ENCODE peak calls at places on chromosome 10, in nine cellular contexts. X is adipocyte; E is stimulated activated CD4-positive, alpha-beta T cell treated with anti-CD3 and anti-CD28 coated beads, Interleukin-2, amount 100 ng/mL, for 24 hours; J is aorta; G is non-pigmented ciliary epithelial cell; Z is COR-L47; C is prostate gland; P is activated T-cell treated with anti-CD3 and anti-CD28 coated beads for 1 hour; H is brain microvascular endothelial cell. D is an unnamed sample.

GRCh38 chr10:61789031-61789430 is 112.5 kb upstream of the ARID5B start:
- DNase-seq in J (no peak), H (no peak), G (no peak), E (no peak), P (no peak), Z (no peak), C (no peak), X (no peak), D (no peak)

GRCh38 chr10:95229724-95230627 is 35.9 kb downstream of the ACSM6 start:
- DNase-seq in G (peak), P (no peak), X (peak), Z (no peak), H (peak), C (no peak), E (no peak), J (no peak), D (no peak)

GRCh38 chr10:93180402-93181040 is 106.8 kb downstream of the CYP26A1 start:
- DNase-seq in H (no peak), Z (no peak), X (no peak), G (no peak), P (no peak), J (peak), C (no peak), E (no peak), D (peak)

GRCh38 chr10:122567056-122567660 is 6.6 kb downstream of the DMBT1 start:
- DNase-seq in H (peak), J (no peak), Z (no peak), C (no peak), E (peak), X (peak), G (no peak), P (no peak), D (no peak)

GRCh38 chr10:6607187-6607586 is 27.1 kb upstream of the PRKCQ start:
- DNase-seq in G (no peak), H (no peak), P (no peak), X (no peak), J (no peak), E (peak), C (no peak), Z (no peak), D (no peak)

GRCh38 chr10:93437000-93437945 is 44.9 kb downstream of the MYOF start:
- DNase-seq in J (peak), E (no peak), G (peak), Z (no peak), P (no peak), H (peak), C (peak), X (peak), D (peak)

GRCh38 chr10:84298077-84298476 is 30.3 kb upstream of the CCSER2 start:
- DNase-seq in J (no peak), P (no peak), H (no peak), X (no peak), C (no peak), G (no peak), E (no peak), Z (no peak), D (no peak)

GRCh38 chr10:29883231-29883630 is 176.2 kb downstream of the JCAD start:
- DNase-seq in H (no peak), G (no peak), E (no peak), P (no peak), J (no peak), X (no peak), Z (no peak), C (no peak), D (no peak)

GRCh38 chr10:84493951-84494848 is 165.8 kb downstream of the CCSER2 start:
- DNase-seq in J (no peak), G (no peak), Z (no peak), C (no peak), X (peak), E (no peak), P (no peak), H (peak), D (no peak)

GRCh38 chr10:78953124-78954008 is 115.4 kb upstream of the ZMIZ1 start:
- DNase-seq in J (peak), X (no peak), Z (no peak), C (no peak), G (no peak), H (no peak), E (no peak), P (no peak), D (no peak)

GRCh38 chr10:30231071-30231652 is 117.9 kb downstream of the MTPAP start:
- DNase-seq in P (no peak), C (no peak), E (no peak), G (no peak), J (no peak), X (no peak), Z (no peak), H (no peak), D (no peak)

GRCh38 chr10:76581685-76582084 is 1055.9 kb downstream of the KCNMA1 start:
- DNase-seq in E (no peak), H (no peak), Z (no peak), P (no peak), J (no peak), G (no peak), C (no peak), X (no peak), D (no peak)

GRCh38 chr10:120077707-120078492 is 185.4 kb downstream of the SEC23IP start:
- DNase-seq in G (no peak), P (no peak), J (no peak), X (no peak), C (no peak), H (no peak), Z (peak), E (no peak), D (no peak)

GRCh38 chr10:16717617-16718395 is 99.4 kb downstream of the RSU1 start:
- DNase-seq in H (peak), C (no peak), X (peak), J (no peak), G (peak), E (no peak), P (no peak), Z (no peak), D (no peak)

GRCh38 chr10:528173-529165 is 161.0 kb downstream of the DIP2C start:
- DNase-seq in G (no peak), C (no peak), J (no peak), Z (no peak), H (no peak), X (no peak), E (no peak), P (no peak), D (no peak)

GRCh38 chr10:119535837-119536507 is 6.5 kb downstream of the RGS10 start:
- DNase-seq in C (no peak), X (no peak), E (no peak), G (no peak), Z (no peak), P (no peak), H (no peak), J (no peak), D (no peak)

GRCh38 chr10:86687750-86688149 is 19.4 kb downstream of the LDB3 start:
- DNase-seq in G (peak), X (peak), E (no peak), J (no peak), Z (no peak), H (no peak), C (no peak), P (no peak), D (no peak)

GRCh38 chr10:18490755-18491154 is 160.6 kb downstream of the NSUN6 start:
- DNase-seq in C (no peak), J (no peak), P (no peak), G (no peak), H (no peak), Z (no peak), X (no peak), E (no peak), D (no peak)

GRCh38 chr10:18010050-18010449 is 58.3 kb downstream of the SLC39A12 start:
- DNase-seq in P (no peak), H (no peak), Z (no peak), E (no peak), G (no peak), C (no peak), J (no peak), X (no peak), D (no peak)

GRCh38 chr10:55519264-55519663 is 718.2 kb upstream of the PCDH15 start:
- DNase-seq in H (no peak), E (no peak), C (no peak), Z (no peak), J (no peak), X (no peak), P (no peak), G (no peak), D (no peak)

GRCh38 chr10:113261806-113262205 is 291.0 kb upstream of the HABP2 start:
- DNase-seq in J (no peak), C (no peak), H (no peak), X (no peak), Z (no peak), G (no peak), E (no peak), P (no peak), D (no peak)

GRCh38 chr10:53770903-53771302 is 998.3 kb upstream of the MBL2 start:
- DNase-seq in Z (no peak), P (no peak), J (no peak), G (no peak), C (no peak), H (no peak), X (no peak), E (no peak), D (no peak)

GRCh38 chr10:95304463-95304862 is 13.7 kb upstream of the PDLIM1 start:
- DNase-seq in C (no peak), G (no peak), E (no peak), J (no peak), X (no peak), H (no peak), Z (no peak), P (no peak), D (no peak)

GRCh38 chr10:77594171-77594783 is 43.3 kb downstream of the KCNMA1 start:
- DNase-seq in H (no peak), C (no peak), X (no peak), G (no peak), Z (no peak), P (no peak), E (no peak), J (no peak), D (no peak)